ENCODE peak calls at places on chromosome 20, in four cellular contexts. Q, X, A and O are unnamed samples.

GRCh38 chr20:56343861-56344381 is 14.9 kb upstream of the FAM210B start:
- DNase-seq in Q (peak), A (no peak), X (no peak), O (no peak)

GRCh38 chr20:3818155-3819151 is 1.9 kb upstream of the AP5S1 start:
- DNase-seq in Q (peak), X (peak), A (peak), O (peak)

GRCh38 chr20:52016022-52016421 is 175.6 kb downstream of the ZFP64 start:
- DNase-seq in A (no peak), Q (no peak), X (no peak), O (no peak)

GRCh38 chr20:741620-742019 is 26.7 kb downstream of the SLC52A3 start:
- DNase-seq in X (no peak), Q (no peak), A (no peak), O (no peak)

GRCh38 chr20:37615507-37616425 is 78.1 kb upstream of the CTNNBL1 start:
- DNase-seq in Q (peak), X (peak), A (no peak), O (peak)

GRCh38 chr20:61620174-61620573 is 368.1 kb downstream of the CDH4 start:
- DNase-seq in Q (no peak), A (no peak), X (no peak), O (no peak)

GRCh38 chr20:3218307-3218988 is 9.2 kb downstream of the ITPA start:
- DNase-seq in Q (peak), X (peak), A (peak), O (peak)

GRCh38 chr20:49641683-49642649 is 71.7 kb downstream of the B4GALT5 start:
- DNase-seq in X (peak), A (no peak), Q (no peak), O (peak)

GRCh38 chr20:61306935-61307475 is 54.9 kb downstream of the CDH4 start:
- DNase-seq in A (no peak), X (no peak), Q (no peak), O (no peak)

GRCh38 chr20:56722042-56722441 is 92.9 kb downstream of the TFAP2C start:
- DNase-seq in A (no peak), Q (no peak), X (no peak), O (no peak)

GRCh38 chr20:8368680-8369079 is 236.6 kb downstream of the PLCB1 start:
- DNase-seq in X (no peak), Q (no peak), A (no peak), O (no peak)

GRCh38 chr20:7691647-7692046 is 248.6 kb downstream of the HAO1 start:
- DNase-seq in X (no peak), A (no peak), Q (no peak), O (no peak)

GRCh38 chr20:419556-420168 is 11.6 kb downstream of the RBCK1 start:
- DNase-seq in X (no peak), A (no peak), Q (no peak), O (peak)

GRCh38 chr20:8568068-8568467 is 436.0 kb downstream of the PLCB1 start:
- DNase-seq in A (no peak), X (peak), Q (peak), O (no peak)

GRCh38 chr20:45467861-45468260 is 1.7 kb upstream of the WFDC2 start:
- DNase-seq in A (no peak), X (no peak), Q (no peak), O (no peak)

GRCh38 chr20:39269031-39269461 is 306.9 kb downstream of the DHX35 start:
- DNase-seq in Q (peak), A (peak), X (peak), O (peak)

DNA sequence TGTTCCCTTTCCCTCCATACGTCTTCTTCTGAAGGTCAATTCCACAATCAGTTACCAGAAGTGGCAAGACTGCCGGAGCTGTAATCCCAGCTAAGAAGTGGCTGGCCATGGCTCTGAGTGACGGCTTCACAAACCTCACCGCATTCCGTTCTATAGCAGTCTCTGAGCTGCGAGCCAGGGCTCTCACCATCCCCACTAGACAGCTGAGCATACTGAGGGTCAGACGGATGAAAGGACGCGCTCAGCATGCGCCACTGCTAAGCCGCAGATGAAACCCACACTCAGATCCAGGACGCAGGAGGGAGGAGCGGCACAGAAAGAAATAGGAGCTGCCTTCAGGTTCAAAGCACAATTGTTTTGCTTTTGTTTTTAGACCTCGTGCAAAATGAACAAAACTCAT is 97.9 kb downstream of the ANKRD60 start:
- DNase-seq in Q (no peak), A (no peak), X (no peak), O (no peak)
- H3K4me3 ChIP-seq in Q (no peak), A (no peak), X (no peak), O (no peak)

DNA sequence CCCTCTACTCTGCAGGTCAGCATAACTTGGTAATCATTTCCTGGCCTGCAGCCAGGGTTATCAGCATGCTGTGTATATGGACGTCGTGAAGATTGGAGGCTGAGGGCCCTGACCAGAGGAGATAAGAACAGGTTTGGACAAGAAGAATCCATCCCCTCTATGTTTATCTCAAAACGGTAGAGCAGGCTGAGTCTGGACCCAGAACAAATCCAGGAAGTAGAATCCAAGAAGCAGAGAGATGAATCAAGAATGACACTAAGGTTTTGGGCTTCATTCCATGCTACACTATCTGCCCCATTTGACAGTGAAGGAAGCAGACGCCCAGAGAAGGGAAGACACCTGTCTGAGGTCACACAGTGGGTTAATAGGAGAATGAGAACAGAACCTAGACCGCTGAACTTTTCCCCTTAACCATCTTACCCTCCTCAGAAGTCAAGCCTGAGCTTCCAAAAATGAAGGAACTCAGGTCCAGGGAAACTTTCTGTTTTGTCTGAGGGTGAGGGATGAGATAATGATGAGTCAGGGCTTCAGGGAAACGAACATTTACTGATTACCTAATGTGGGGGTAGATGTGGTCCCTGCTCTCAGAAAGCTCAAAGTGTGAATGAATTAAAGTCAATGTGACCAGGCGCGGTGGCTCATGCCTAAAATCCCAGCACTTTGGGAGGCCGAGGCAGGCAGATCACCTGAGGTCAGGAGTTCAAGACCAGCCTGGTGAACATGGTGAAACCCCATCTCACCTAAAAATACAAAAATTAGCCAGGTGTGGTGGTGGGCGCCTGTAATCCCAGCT is 9.4 kb upstream of the COMMD7 start:
- DNase-seq in A (no peak), Q (peak), X (no peak), O (no peak)
- H3K4me3 ChIP-seq in A (no peak), Q (peak), X (no peak), O (no peak)

GRCh38 chr20:41048475-41049242 is 20.0 kb downstream of the TOP1 start:
- DNase-seq in X (no peak), A (no peak), Q (no peak), O (peak)
- H3K4me3 ChIP-seq in X (no peak), A (peak), Q (peak), O (no peak)

GRCh38 chr20:63554361-63555278 is 661 bp downstream of the FNDC11 start:
- DNase-seq in X (no peak), Q (no peak), A (no peak), O (no peak)
- H3K4me3 ChIP-seq in X (peak), Q (no peak), A (peak), O (no peak)

GRCh38 chr20:17621229-17621968 is 51.5 kb downstream of the DSTN start:
- DNase-seq in X (no peak), Q (no peak), A (peak), O (no peak)

GRCh38 chr20:17622851-17623508 is 53.1 kb downstream of the DSTN start:
- DNase-seq in Q (no peak), X (no peak), A (no peak), O (no peak)

GRCh38 chr20:17624070-17624469 is 54.2 kb downstream of the DSTN start:
- DNase-seq in A (peak), X (no peak), Q (no peak), O (no peak)

GRCh38 chr20:17620371-17621228 is 50.7 kb downstream of the DSTN start:
- DNase-seq in A (no peak), X (no peak), Q (no peak), O (no peak)

GRCh38 chr20:17622086-17622850 is 52.4 kb downstream of the DSTN start:
- DNase-seq in X (no peak), Q (no peak), A (peak), O (no peak)
- H3K4me3 ChIP-seq in X (no peak), Q (no peak), A (no peak), O (no peak)

GRCh38 chr20:47018381-47018780 is 123.7 kb downstream of the EYA2 start:
- DNase-seq in Q (no peak), A (no peak), X (no peak), O (no peak)
- H3K4me3 ChIP-seq in Q (no peak), A (no peak), X (no peak), O (no peak)

GRCh38 chr20:63150911-63151531 is 64.9 kb downstream of the YTHDF1 start:
- DNase-seq in Q (no peak), A (no peak), X (no peak), O (no peak)
- H3K4me3 ChIP-seq in Q (no peak), A (no peak), X (no peak), O (no peak)

GRCh38 chr20:19288061-19288460 is 75.6 kb downstream of the SLC24A3 start:
- DNase-seq in Q (no peak), X (no peak), A (no peak), O (no peak)

GRCh38 chr20:19284400-19285178 is 72.1 kb downstream of the SLC24A3 start:
- DNase-seq in Q (no peak), A (no peak), X (no peak), O (no peak)

GRCh38 chr20:19288636-19289035 is 76.2 kb downstream of the SLC24A3 start:
- DNase-seq in A (no peak), X (no peak), Q (no peak), O (no peak)

GRCh38 chr20:19285424-19285823 is 73.0 kb downstream of the SLC24A3 start:
- DNase-seq in Q (no peak), X (no peak), A (no peak), O (no peak)

GRCh38 chr20:19283503-19283902 is 71.1 kb downstream of the SLC24A3 start:
- DNase-seq in A (no peak), X (no peak), Q (no peak), O (peak)
- H3K4me3 ChIP-seq in A (no peak), X (no peak), Q (no peak), O (no peak)

DNA sequence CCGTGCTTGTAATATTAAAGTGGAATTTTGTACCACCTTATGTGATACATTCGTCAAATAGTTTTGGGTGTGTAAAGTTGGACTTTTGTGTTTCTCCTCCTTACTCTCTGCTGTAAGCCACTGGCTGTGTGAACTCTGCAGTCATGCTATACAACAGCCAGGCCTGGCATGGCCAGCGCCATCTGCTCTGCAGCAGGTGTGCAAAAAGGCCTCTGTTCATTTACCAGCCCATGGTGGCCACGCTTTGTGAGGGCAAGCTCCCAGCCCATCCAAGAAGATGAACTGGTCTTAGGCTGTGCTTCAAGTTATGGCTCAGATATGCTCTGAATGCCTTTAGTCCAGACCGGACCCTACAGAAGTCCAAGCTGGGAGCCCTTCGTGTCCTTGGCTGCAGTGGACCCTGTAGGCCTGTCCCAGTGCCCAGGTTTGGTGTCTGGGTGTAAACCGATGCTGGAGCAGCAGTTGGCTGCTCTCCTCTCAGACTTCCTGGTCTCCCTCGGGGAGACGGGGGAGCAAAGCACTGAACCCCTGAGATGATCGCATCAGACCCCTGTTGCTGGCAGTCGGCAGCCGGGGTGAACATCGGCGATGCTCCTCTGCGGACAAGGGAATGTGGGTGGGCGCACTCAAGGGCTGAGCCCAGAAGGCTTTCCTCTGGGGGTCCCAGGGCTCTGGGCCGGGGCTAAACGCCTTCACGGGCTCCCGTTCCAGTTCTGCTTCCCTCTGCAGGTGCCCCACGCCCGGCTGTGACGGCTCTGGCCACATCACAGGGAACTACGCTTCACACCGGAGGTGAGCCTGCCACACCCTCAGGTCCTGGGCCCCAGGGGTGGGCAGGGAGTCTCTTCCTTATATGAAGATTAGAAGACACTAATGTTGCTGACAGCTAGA is 28.6 kb upstream of the PCMTD2 start:
- DNase-seq in A (no peak), X (no peak), Q (no peak), O (no peak)
- H3K4me3 ChIP-seq in A (no peak), X (no peak), Q (no peak), O (no peak)